ENCODE peak calls at places on chromosomes 7 and 10, in eight cellular contexts. One of them, this sample, is unnamed.
A peak's percentile ranks its signal among the peaks of the same experiment; 100 is the strongest.

GRCh38 chr10:103800789-103801540 is 54.4 kb downstream of the SH3PXD2A start:
- DNase-seq in IMR-90: peak; percentile 82
- DNase-seq in heart left ventricle: no peak
- DNase-seq in transverse colon: no peak
- DNase-seq in gastrocnemius medialis: no peak
- DNase-seq in tibial nerve: no peak
- DNase-seq in ovary: no peak
- DNase-seq in A549: no peak
- DNase-seq in this sample: no peak

GRCh38 chr10:132588301-132589013 is 50.9 kb downstream of the INPP5A start:
- DNase-seq in IMR-90: no peak
- DNase-seq in heart left ventricle: peak; percentile 77
- DNase-seq in transverse colon: no peak
- DNase-seq in gastrocnemius medialis: peak; percentile 43
- DNase-seq in tibial nerve: no peak
- DNase-seq in ovary: no peak
- DNase-seq in A549: no peak
- DNase-seq in this sample: no peak

GRCh38 chr7:23544913-23545354 is 13.2 kb upstream of the TRA2A start:
- DNase-seq in IMR-90: peak; percentile 44
- DNase-seq in heart left ventricle: no peak
- DNase-seq in transverse colon: no peak
- DNase-seq in gastrocnemius medialis: no peak
- DNase-seq in tibial nerve: no peak
- DNase-seq in ovary: no peak
- DNase-seq in A549: no peak
- DNase-seq in this sample: no peak

GRCh38 chr10:72593963-72594362 is 31.9 kb downstream of the MICU1 start:
- DNase-seq in IMR-90: no peak
- DNase-seq in heart left ventricle: no peak
- DNase-seq in transverse colon: no peak
- DNase-seq in gastrocnemius medialis: no peak
- DNase-seq in tibial nerve: no peak
- DNase-seq in ovary: no peak
- DNase-seq in A549: no peak
- DNase-seq in this sample: no peak

GRCh38 chr10:19762026-19762425 is 54.2 kb upstream of the PLXDC2 start:
- DNase-seq in IMR-90: no peak
- DNase-seq in heart left ventricle: no peak
- DNase-seq in transverse colon: no peak
- DNase-seq in gastrocnemius medialis: no peak
- DNase-seq in tibial nerve: no peak
- DNase-seq in ovary: no peak
- DNase-seq in A549: no peak
- DNase-seq in this sample: no peak

GRCh38 chr7:75993689-75994387 is 557 bp downstream of the TMEM120A start:
- DNase-seq in IMR-90: peak; percentile 38
- DNase-seq in heart left ventricle: peak; percentile 88
- DNase-seq in transverse colon: peak; percentile 59
- DNase-seq in gastrocnemius medialis: peak; percentile 62
- DNase-seq in tibial nerve: peak; percentile 39
- DNase-seq in ovary: peak; percentile 77
- DNase-seq in A549: peak; percentile 87
- DNase-seq in this sample: peak; percentile 93

GRCh38 chr7:75856562-75856961 is 22.3 kb upstream of the RHBDD2 start:
- DNase-seq in IMR-90: no peak
- DNase-seq in heart left ventricle: no peak
- DNase-seq in transverse colon: no peak
- DNase-seq in gastrocnemius medialis: no peak
- DNase-seq in tibial nerve: peak; percentile 43
- DNase-seq in ovary: no peak
- DNase-seq in A549: no peak
- DNase-seq in this sample: no peak

GRCh38 chr10:70491614-70492013 is 13.0 kb downstream of the PALD1 start:
- DNase-seq in IMR-90: no peak
- DNase-seq in heart left ventricle: peak; percentile 0
- DNase-seq in transverse colon: no peak
- DNase-seq in gastrocnemius medialis: no peak
- DNase-seq in tibial nerve: no peak
- DNase-seq in ovary: no peak
- DNase-seq in A549: no peak
- DNase-seq in this sample: no peak

GRCh38 chr10:43304687-43305333 is 37.9 kb upstream of the RASGEF1A start:
- DNase-seq in IMR-90: peak; percentile 8
- DNase-seq in heart left ventricle: peak; percentile 82
- DNase-seq in transverse colon: peak; percentile 76
- DNase-seq in gastrocnemius medialis: peak; percentile 33
- DNase-seq in tibial nerve: peak; percentile 51
- DNase-seq in ovary: peak; percentile 69
- DNase-seq in A549: peak; percentile 46
- DNase-seq in this sample: peak; percentile 94

GRCh38 chr7:156604311-156604710 is 36.3 kb upstream of the RNF32 start:
- DNase-seq in IMR-90: peak; percentile 9
- DNase-seq in heart left ventricle: no peak
- DNase-seq in transverse colon: no peak
- DNase-seq in gastrocnemius medialis: no peak
- DNase-seq in tibial nerve: no peak
- DNase-seq in ovary: no peak
- DNase-seq in A549: no peak
- DNase-seq in this sample: peak; percentile 52

GRCh38 chr7:137878333-137878961 is 31.7 kb upstream of the DGKI start:
- DNase-seq in IMR-90: peak; percentile 33
- DNase-seq in heart left ventricle: peak; percentile 83
- DNase-seq in transverse colon: peak; percentile 55
- DNase-seq in gastrocnemius medialis: no peak
- DNase-seq in tibial nerve: peak; percentile 37
- DNase-seq in ovary: no peak
- DNase-seq in A549: no peak
- DNase-seq in this sample: peak; percentile 92

GRCh38 chr10:121311812-121312443 is 286.3 kb downstream of the FGFR2 start:
- DNase-seq in IMR-90: no peak
- DNase-seq in heart left ventricle: no peak
- DNase-seq in transverse colon: no peak
- DNase-seq in gastrocnemius medialis: no peak
- DNase-seq in tibial nerve: no peak
- DNase-seq in ovary: no peak
- DNase-seq in A549: no peak
- DNase-seq in this sample: peak; percentile 18

GRCh38 chr7:102155821-102156441 is 130.7 kb upstream of the SH2B2 start:
- DNase-seq in IMR-90: no peak
- DNase-seq in heart left ventricle: no peak
- DNase-seq in transverse colon: no peak
- DNase-seq in gastrocnemius medialis: no peak
- DNase-seq in tibial nerve: no peak
- DNase-seq in ovary: peak; percentile 29
- DNase-seq in A549: no peak
- DNase-seq in this sample: no peak

GRCh38 chr10:576130-576465 is 113.4 kb downstream of the DIP2C start:
- DNase-seq in IMR-90: peak; percentile 48
- DNase-seq in heart left ventricle: peak; percentile 60
- DNase-seq in transverse colon: no peak
- DNase-seq in gastrocnemius medialis: no peak
- DNase-seq in tibial nerve: no peak
- DNase-seq in ovary: no peak
- DNase-seq in A549: no peak
- DNase-seq in this sample: peak; percentile 78

GRCh38 chr7:48742046-48742445 is 182.3 kb upstream of the CDC14C start:
- DNase-seq in IMR-90: no peak
- DNase-seq in heart left ventricle: no peak
- DNase-seq in transverse colon: no peak
- DNase-seq in gastrocnemius medialis: no peak
- DNase-seq in tibial nerve: no peak
- DNase-seq in ovary: no peak
- DNase-seq in A549: no peak
- DNase-seq in this sample: no peak

GRCh38 chr10:100373298-100374136 is 26.5 kb downstream of the SCD start:
- DNase-seq in IMR-90: peak; percentile 99
- DNase-seq in heart left ventricle: peak; percentile 98
- DNase-seq in transverse colon: peak; percentile 98
- DNase-seq in gastrocnemius medialis: peak; percentile 98
- DNase-seq in tibial nerve: peak; percentile 96
- DNase-seq in ovary: peak; percentile 97
- DNase-seq in A549: peak; percentile 99
- DNase-seq in this sample: peak; percentile 99
- TF ChIP-seq POLR2A in IMR-90: peak; percentile 86
- TF ChIP-seq POLR2A in heart left ventricle: no peak
- TF ChIP-seq POLR2A in transverse colon: peak; percentile 76
- TF ChIP-seq POLR2A in gastrocnemius medialis: peak; percentile 45
- TF ChIP-seq POLR2A in tibial nerve: peak; percentile 58
- TF ChIP-seq POLR2A in ovary: peak; percentile 35
- TF ChIP-seq POLR2A in A549: peak; percentile 45
- TF ChIP-seq POLR2A in this sample: no peak

GRCh38 chr7:41275255-41275654 is 427.6 kb downstream of the INHBA start:
- DNase-seq in IMR-90: no peak
- DNase-seq in heart left ventricle: no peak
- DNase-seq in transverse colon: no peak
- DNase-seq in gastrocnemius medialis: no peak
- DNase-seq in tibial nerve: no peak
- DNase-seq in ovary: no peak
- DNase-seq in A549: no peak
- DNase-seq in this sample: no peak

GRCh38 chr7:41280491-41280890 is 422.4 kb downstream of the INHBA start:
- DNase-seq in IMR-90: no peak
- DNase-seq in heart left ventricle: no peak
- DNase-seq in transverse colon: no peak
- DNase-seq in gastrocnemius medialis: no peak
- DNase-seq in tibial nerve: no peak
- DNase-seq in ovary: no peak
- DNase-seq in A549: no peak
- DNase-seq in this sample: no peak
- TF ChIP-seq CTCF in IMR-90: no peak
- TF ChIP-seq CTCF in heart left ventricle: no peak
- TF ChIP-seq CTCF in transverse colon: no peak
- TF ChIP-seq CTCF in gastrocnemius medialis: no peak
- TF ChIP-seq CTCF in tibial nerve: no peak
- TF ChIP-seq CTCF in ovary: no peak
- TF ChIP-seq CTCF in A549: no peak
- TF ChIP-seq CTCF in this sample: no peak

GRCh38 chr10:117461766-117462423 is 80.7 kb upstream of the EMX2 start:
- DNase-seq in IMR-90: peak; percentile 37
- DNase-seq in heart left ventricle: no peak
- DNase-seq in transverse colon: peak; percentile 76
- DNase-seq in gastrocnemius medialis: peak; percentile 15
- DNase-seq in tibial nerve: peak; percentile 31
- DNase-seq in ovary: no peak
- DNase-seq in A549: peak; percentile 62
- DNase-seq in this sample: peak; percentile 88
- TF ChIP-seq POLR2A in IMR-90: no peak
- TF ChIP-seq POLR2A in heart left ventricle: no peak
- TF ChIP-seq POLR2A in transverse colon: no peak
- TF ChIP-seq POLR2A in gastrocnemius medialis: no peak
- TF ChIP-seq POLR2A in tibial nerve: no peak
- TF ChIP-seq POLR2A in ovary: no peak
- TF ChIP-seq POLR2A in A549: no peak
- TF ChIP-seq POLR2A in this sample: no peak

GRCh38 chr7:138981332-138982203 is at the start of gene KIAA1549:
- DNase-seq in IMR-90: peak; percentile 64
- DNase-seq in heart left ventricle: peak; percentile 72
- DNase-seq in transverse colon: peak; percentile 71
- DNase-seq in gastrocnemius medialis: no peak
- DNase-seq in tibial nerve: no peak
- DNase-seq in ovary: peak; percentile 61
- DNase-seq in A549: peak; percentile 67
- DNase-seq in this sample: no peak

GRCh38 chr7:138979988-138980574 is 1.1 kb downstream of the KIAA1549 start:
- DNase-seq in IMR-90: no peak
- DNase-seq in heart left ventricle: no peak
- DNase-seq in transverse colon: no peak
- DNase-seq in gastrocnemius medialis: no peak
- DNase-seq in tibial nerve: no peak
- DNase-seq in ovary: no peak
- DNase-seq in A549: no peak
- DNase-seq in this sample: no peak

GRCh38 chr7:138978541-138979184 is 2.5 kb downstream of the KIAA1549 start:
- DNase-seq in IMR-90: no peak
- DNase-seq in heart left ventricle: no peak
- DNase-seq in transverse colon: no peak
- DNase-seq in gastrocnemius medialis: no peak
- DNase-seq in tibial nerve: no peak
- DNase-seq in ovary: no peak
- DNase-seq in A549: no peak
- DNase-seq in this sample: no peak

GRCh38 chr7:138980575-138981285 is 459 bp downstream of the KIAA1549 start:
- DNase-seq in IMR-90: no peak
- DNase-seq in heart left ventricle: no peak
- DNase-seq in transverse colon: no peak
- DNase-seq in gastrocnemius medialis: no peak
- DNase-seq in tibial nerve: no peak
- DNase-seq in ovary: no peak
- DNase-seq in A549: no peak
- DNase-seq in this sample: no peak

DNA sequence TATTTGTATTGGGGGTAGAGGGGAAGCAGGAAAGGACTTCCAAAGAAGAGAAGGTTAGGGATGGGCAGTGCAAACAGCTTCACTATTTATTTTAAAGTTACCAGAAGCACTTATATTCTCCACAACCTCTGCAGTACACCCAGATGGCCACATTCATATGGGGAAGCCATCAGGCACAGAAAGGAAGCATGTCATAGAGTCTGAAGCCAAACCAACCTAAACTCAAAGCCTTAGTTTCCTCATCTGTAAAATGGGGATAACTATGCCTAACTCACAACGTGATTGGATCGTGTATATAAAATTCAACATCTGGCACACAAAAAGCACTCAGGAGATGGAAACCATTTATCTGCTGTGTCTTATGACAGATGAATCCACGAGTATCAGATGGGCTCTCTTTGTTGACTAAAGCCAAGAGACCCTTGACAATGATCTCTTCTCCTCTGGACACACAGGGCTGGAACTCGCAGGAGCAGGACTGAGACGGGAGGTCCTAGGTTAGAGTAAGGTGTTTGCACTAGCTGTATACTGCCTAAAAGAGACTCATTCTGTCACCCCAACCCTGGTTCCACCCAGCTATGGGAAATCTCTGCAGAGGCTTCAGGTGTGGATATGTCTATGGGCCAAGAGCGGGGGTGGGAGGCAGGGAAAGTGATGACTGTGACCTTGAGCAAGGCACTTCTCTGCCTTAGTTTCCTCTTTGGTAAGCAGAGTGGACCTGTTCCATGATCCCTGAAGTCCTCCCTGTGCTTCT is 1.8 kb downstream of the KIAA1549 start:
- DNase-seq in IMR-90: peak; percentile 24
- DNase-seq in heart left ventricle: no peak
- DNase-seq in transverse colon: no peak
- DNase-seq in gastrocnemius medialis: no peak
- DNase-seq in tibial nerve: no peak
- DNase-seq in ovary: no peak
- DNase-seq in A549: peak; percentile 49
- DNase-seq in this sample: no peak
- TF ChIP-seq CTCF in IMR-90: no peak
- TF ChIP-seq CTCF in heart left ventricle: no peak
- TF ChIP-seq CTCF in transverse colon: no peak
- TF ChIP-seq CTCF in gastrocnemius medialis: no peak
- TF ChIP-seq CTCF in tibial nerve: no peak
- TF ChIP-seq CTCF in ovary: no peak
- TF ChIP-seq CTCF in A549: no peak
- TF ChIP-seq CTCF in this sample: no peak

This sample was measured in lower leg skin.